ENCODE peak calls at places on chromosomes 12 and 14, in six cellular contexts. F is B cell, R is Caco-2, Y is testis, O is foreskin fibroblast, Z is brain microvascular endothelial cell. J is an unnamed sample.

GRCh38 chr12:103455020-103455763 is 40.6 kb downstream of the C12orf42 start:
- DNase-seq in F (peak), R (no peak), Y (no peak), Z (no peak), O (no peak), J (no peak)

GRCh38 chr12:24455811-24456210 is 493.1 kb downstream of the BCAT1 start:
- DNase-seq in O (no peak), Y (no peak), Z (no peak), F (no peak), R (no peak), J (no peak)

GRCh38 chr12:12480074-12480473 is 82.6 kb downstream of the DUSP16 start:
- DNase-seq in Y (no peak), Z (no peak), R (no peak), F (no peak), O (no peak), J (no peak)

GRCh38 chr12:91355150-91356006 is 172.8 kb upstream of the DCN start:
- DNase-seq in Y (peak), O (peak), F (peak), R (peak), Z (peak), J (peak)

GRCh38 chr12:66714709-66715108 is 35.8 kb upstream of the GRIP1 start:
- DNase-seq in Y (no peak), R (no peak), O (no peak), Z (no peak), F (no peak), J (no peak)

GRCh38 chr14:87935895-87936294 is 57.1 kb downstream of the GALC start:
- DNase-seq in F (no peak), O (no peak), Y (no peak), R (no peak), Z (no peak), J (no peak)

GRCh38 chr12:16531623-16532022 is 74.3 kb downstream of the LMO3 start:
- DNase-seq in F (no peak), Y (no peak), O (no peak), R (no peak), Z (no peak), J (no peak)

GRCh38 chr12:97650242-97650641 is 187.6 kb downstream of the RMST start:
- DNase-seq in F (no peak), Z (no peak), R (no peak), O (no peak), Y (no peak), J (no peak)

GRCh38 chr12:2053675-2054070 is 886 bp downstream of the CACNA1C start:
- DNase-seq in R (no peak), O (peak), F (no peak), Y (no peak), Z (no peak), J (no peak)

GRCh38 chr14:100289916-100290606 is 16.2 kb downstream of the SLC25A29 start:
- DNase-seq in O (peak), R (no peak), F (no peak), Y (peak), Z (no peak), J (peak)

GRCh38 chr14:81737938-81738337 is 204.3 kb upstream of the SEL1L start:
- DNase-seq in Z (no peak), F (no peak), Y (no peak), O (no peak), R (no peak), J (no peak)

GRCh38 chr14:33512201-33512600 is 438.7 kb downstream of the EGLN3 start:
- DNase-seq in O (peak), F (no peak), R (no peak), Z (peak), Y (no peak), J (no peak)

GRCh38 chr14:84850595-84850994 is 679.3 kb upstream of the FLRT2 start:
- DNase-seq in R (no peak), Z (no peak), F (no peak), Y (no peak), O (no peak), J (no peak)

GRCh38 chr12:3662516-3662915 is 90.4 kb downstream of the CRACR2A start:
- DNase-seq in R (no peak), Z (no peak), Y (no peak), F (no peak), O (peak), J (no peak)

GRCh38 chr12:126064028-126064427 is 998.8 kb downstream of the AACS start:
- DNase-seq in O (no peak), Z (no peak), Y (no peak), R (no peak), F (no peak), J (no peak)

GRCh38 chr14:50067723-50068495 is 48.5 kb downstream of the VCPKMT start:
- DNase-seq in Z (peak), O (peak), F (no peak), Y (no peak), R (no peak), J (no peak)

GRCh38 chr12:63804746-63805145 is 25.0 kb downstream of the RXYLT1 start:
- DNase-seq in Y (no peak), O (peak), F (no peak), R (no peak), Z (no peak), J (no peak)

GRCh38 chr14:105400016-105400415 is 1.7 kb downstream of the TEX22 start:
- DNase-seq in R (no peak), O (no peak), Y (no peak), Z (no peak), F (no peak), J (no peak)

GRCh38 chr14:75427482-75428229 is at the start of gene JDP2:
- DNase-seq in O (peak), F (peak), Y (peak), R (peak), Z (peak), J (peak)

GRCh38 chr14:59630281-59630963 is 53.8 kb upstream of the CCDC175 start:
- DNase-seq in Y (peak), Z (no peak), O (peak), F (no peak), R (no peak), J (peak)

GRCh38 chr12:2998789-2999264 is 39.6 kb downstream of the TEAD4 start:
- DNase-seq in O (peak), R (no peak), F (no peak), Y (peak), Z (peak), J (no peak)

GRCh38 chr12:99079811-99080210 is 434.7 kb downstream of the APAF1 start:
- DNase-seq in F (no peak), Y (peak), Z (no peak), R (no peak), O (no peak), J (no peak)

GRCh38 chr12:90058721-90059120 is 350.1 kb upstream of the ATP2B1 start:
- DNase-seq in Y (peak), O (peak), Z (peak), R (no peak), F (no peak), J (no peak)

GRCh38 chr14:101874001-101874400 is 90.4 kb upstream of the DYNC1H1 start:
- DNase-seq in F (no peak), R (no peak), Y (no peak), O (no peak), Z (no peak), J (no peak)

GRCh38 chr14:54650331-54651017 is 83.5 kb downstream of the SAMD4A start:
- DNase-seq in Z (peak), F (no peak), R (no peak), O (peak), Y (peak), J (no peak)

GRCh38 chr12:92136883-92137582 is 8.6 kb downstream of the BTG1 start:
- DNase-seq in Y (no peak), O (peak), Z (peak), F (no peak), R (no peak), J (no peak)

GRCh38 chr14:22319526-22320352 is 269.3 kb downstream of the DAD1 start:
- DNase-seq in F (peak), R (peak), Y (peak), O (peak), Z (peak), J (peak)

GRCh38 chr12:42776396-42776795 is 186.8 kb upstream of the PRICKLE1 start:
- DNase-seq in R (peak), O (no peak), Z (no peak), F (no peak), Y (no peak), J (no peak)

GRCh38 chr12:47821346-47821706 is 1.6 kb upstream of the HDAC7 start:
- DNase-seq in Z (no peak), R (no peak), F (no peak), O (peak), Y (no peak), J (no peak)

GRCh38 chr14:74362361-74362915 is 14.2 kb downstream of the VRTN start:
- DNase-seq in R (peak), O (peak), Z (peak), F (peak), Y (peak), J (peak)

GRCh38 chr14:31834616-31835015 is 242.5 kb upstream of the ARHGAP5 start:
- DNase-seq in Z (peak), R (no peak), O (peak), F (no peak), Y (no peak), J (no peak)

GRCh38 chr14:105851716-105852377 is 325.5 kb downstream of the TMEM121 start:
- DNase-seq in Z (no peak), O (no peak), Y (peak), F (peak), R (no peak), J (no peak)

GRCh38 chr14:105859717-105860614 is 333.6 kb downstream of the TMEM121 start:
- DNase-seq in R (peak), F (peak), Z (no peak), Y (peak), O (no peak), J (peak)

DNA sequence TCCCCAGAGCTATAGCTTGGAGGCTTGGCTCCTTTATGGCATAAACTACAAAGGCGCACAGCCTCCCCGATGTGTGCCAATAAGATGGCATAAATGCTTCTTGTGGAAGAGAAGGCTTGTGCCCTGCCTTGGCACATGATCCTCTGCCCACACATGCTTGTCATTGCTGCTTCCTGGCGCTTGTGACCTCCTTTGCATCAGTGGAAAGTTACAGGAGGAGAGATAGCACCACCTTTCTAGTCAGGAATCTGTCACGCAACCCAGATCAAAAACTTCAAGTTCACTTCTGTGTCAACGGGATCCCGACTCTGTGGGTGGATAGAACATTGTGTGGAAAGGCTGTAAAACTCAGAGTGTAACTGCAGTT is 183.8 kb upstream of the HIF1A start:
- DNase-seq in Z (no peak), O (no peak), F (peak), Y (peak), R (no peak), J (no peak)
- TF ChIP-seq CTCF in Z (no peak), O (no peak), F (no peak), Y (no peak), R (no peak), J (no peak)

GRCh38 chr12:109857715-109858114 is 22.6 kb downstream of the GLTP start:
- DNase-seq in F (no peak), O (no peak), Y (no peak), R (no peak), Z (no peak), J (no peak)

GRCh38 chr12:109858764-109859163 is 21.6 kb downstream of the GLTP start:
- DNase-seq in Y (no peak), Z (no peak), O (no peak), F (no peak), R (no peak), J (no peak)

GRCh38 chr12:109863961-109864712 is 16.2 kb downstream of the GLTP start:
- DNase-seq in R (peak), Y (no peak), Z (peak), O (peak), F (no peak), J (no peak)

GRCh38 chr12:109861689-109862314 is 18.5 kb downstream of the GLTP start:
- DNase-seq in Z (no peak), R (no peak), F (no peak), Y (no peak), O (peak), J (no peak)

DNA sequence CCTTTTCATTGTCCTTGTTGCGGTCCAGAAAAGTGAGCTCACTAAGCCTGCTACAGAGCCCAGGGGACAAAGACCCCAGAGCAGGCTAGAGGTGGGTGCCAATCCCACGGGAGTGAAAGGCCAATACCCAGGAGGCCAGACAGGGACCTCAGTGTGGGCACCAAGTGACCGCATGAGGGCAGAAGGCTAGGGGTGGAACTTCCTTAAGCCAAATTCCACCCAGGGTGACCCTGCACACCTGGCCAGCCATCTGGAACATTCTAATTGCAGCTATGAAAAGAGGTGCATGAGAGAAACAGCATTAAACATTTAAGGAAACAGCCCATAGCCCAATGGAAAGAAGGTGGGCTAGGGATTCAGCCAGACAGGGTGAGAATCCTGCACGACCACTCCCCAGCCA is 19.4 kb downstream of the GLTP start:
- DNase-seq in R (no peak), F (no peak), Y (no peak), O (no peak), Z (no peak), J (no peak)
- TF ChIP-seq CTCF in R (no peak), F (no peak), Y (no peak), O (no peak), Z (no peak), J (no peak)

DNA sequence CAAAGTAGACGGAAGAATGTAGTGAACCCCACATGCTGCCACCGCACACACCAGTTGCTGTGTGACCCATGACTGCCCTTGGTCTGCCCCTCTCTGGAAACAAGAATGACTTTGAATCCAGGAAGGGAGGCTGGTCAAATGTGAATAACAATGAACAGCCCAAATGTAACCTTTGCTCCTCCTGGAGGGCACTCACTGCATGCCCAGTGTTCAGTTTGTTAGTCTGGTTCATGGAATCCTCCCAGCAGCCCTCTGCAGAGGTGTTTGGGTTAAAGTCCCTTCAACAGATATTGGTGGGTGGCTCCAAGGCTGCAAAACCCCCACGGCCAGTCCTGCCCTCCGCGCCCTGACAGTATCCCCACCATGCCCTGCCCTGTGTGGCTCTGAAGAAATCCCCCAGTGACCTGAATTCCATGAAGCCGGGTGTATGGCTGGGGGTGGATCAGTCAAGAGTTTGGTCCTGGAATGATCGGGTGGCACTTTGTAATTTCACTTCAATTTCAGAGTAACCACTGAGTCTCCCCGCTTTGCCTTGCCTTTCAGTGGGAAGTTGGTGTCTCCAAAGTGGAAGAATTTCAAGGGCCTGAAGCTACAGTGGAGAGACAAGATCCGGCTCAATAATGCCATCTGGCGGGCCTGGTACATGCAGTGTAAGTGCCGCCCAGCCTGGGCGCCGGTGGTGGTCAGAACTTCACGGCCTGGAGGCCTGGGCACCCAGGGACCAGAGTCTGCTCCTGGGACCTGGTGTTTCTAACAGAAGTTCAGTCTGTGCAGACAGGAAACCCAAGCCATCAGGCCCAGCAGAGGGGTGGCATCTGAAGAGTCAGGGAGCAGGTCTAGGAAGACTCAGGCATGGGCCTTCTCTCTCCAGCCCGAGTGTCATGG is 47.1 kb downstream of the IL31 start:
- DNase-seq in F (no peak), Z (no peak), R (no peak), O (no peak), Y (peak), J (no peak)
- TF ChIP-seq CTCF in F (no peak), Z (no peak), R (no peak), O (no peak), Y (no peak), J (no peak)

GRCh38 chr12:115771065-115771464 is 506.4 kb downstream of the MED13L start:
- DNase-seq in R (peak), Y (peak), O (peak), F (no peak), Z (no peak), J (no peak)
- TF ChIP-seq CTCF in R (peak), Y (no peak), O (peak), F (no peak), Z (peak), J (no peak)

DNA sequence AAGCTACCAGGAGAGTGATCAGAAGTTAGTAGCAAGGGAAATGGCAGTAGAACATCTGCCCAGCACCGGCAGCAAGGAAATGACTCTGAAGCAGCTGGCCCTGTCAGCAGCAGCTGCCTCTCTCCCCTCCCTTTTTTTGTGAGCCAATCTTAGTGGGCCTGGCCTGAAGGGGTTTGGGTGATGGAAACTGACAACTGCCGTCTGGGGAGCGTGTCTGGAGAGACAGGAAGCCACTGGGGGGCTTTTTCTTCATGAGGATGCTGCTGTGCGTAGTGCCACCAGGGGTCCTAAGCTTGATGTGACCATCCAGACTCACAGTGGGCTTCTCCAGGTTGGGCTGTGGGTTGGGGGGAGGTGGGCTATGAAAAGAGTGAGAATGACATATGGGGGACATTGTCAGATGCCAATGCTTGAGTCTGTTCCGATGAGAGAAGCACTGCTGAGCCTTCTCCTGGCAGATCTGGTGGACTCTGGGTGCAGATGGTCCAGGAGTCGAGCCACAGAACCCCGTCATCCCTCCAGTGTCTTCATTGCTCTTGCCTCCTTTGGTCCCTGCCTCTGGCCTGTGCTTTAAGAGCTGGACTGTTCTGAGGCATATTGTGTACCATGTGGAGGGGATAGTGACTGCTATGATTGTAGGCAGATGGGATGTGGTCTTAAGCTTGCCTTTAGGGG is 87.6 kb upstream of the HIF1A start:
- DNase-seq in O (peak), R (no peak), Z (no peak), F (peak), Y (no peak), J (no peak)
- TF ChIP-seq CTCF in O (no peak), R (no peak), Z (peak), F (no peak), Y (no peak), J (no peak)

DNA sequence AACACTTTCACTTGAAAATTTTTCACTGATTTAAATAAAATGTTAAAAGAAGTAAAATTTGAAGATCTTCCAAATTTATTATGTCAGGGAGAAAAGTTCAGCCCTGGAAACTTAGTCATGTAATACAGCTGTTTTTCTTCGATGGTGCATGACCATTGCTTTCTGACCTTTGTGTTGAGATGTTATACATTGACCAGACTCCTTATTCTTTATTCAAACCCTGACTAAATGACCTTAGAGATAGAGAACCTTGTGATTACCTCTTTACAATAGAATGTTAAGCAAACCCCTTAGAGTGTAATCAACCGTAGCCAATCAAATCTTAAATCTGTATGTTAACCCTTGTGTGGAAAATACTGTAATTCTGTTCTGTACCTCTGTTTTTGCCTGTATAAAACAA is 34.5 kb downstream of the PLCZ1 start:
- DNase-seq in O (no peak), F (no peak), Z (no peak), Y (no peak), R (no peak), J (no peak)
- TF ChIP-seq CTCF in O (no peak), F (no peak), Z (no peak), Y (no peak), R (no peak), J (no peak)

GRCh38 chr14:28375295-28375694 is 391.3 kb upstream of the FOXG1 start:
- DNase-seq in Z (peak), R (peak), O (peak), Y (peak), F (no peak), J (no peak)
- TF ChIP-seq CTCF in Z (peak), R (peak), O (no peak), Y (no peak), F (no peak), J (no peak)

GRCh38 chr12:54217309-54217661 is 28.5 kb upstream of the SMUG1 start:
- DNase-seq in R (no peak), O (no peak), Y (no peak), Z (no peak), F (no peak), J (no peak)
- TF ChIP-seq CTCF in R (no peak), O (no peak), Y (no peak), Z (no peak), F (peak), J (no peak)

GRCh38 chr14:44866322-44866721 is 95.4 kb downstream of the KLHL28 start:
- DNase-seq in O (no peak), Z (no peak), Y (no peak), R (no peak), F (no peak), J (no peak)
- TF ChIP-seq CTCF in O (no peak), Z (no peak), Y (no peak), R (no peak), F (no peak), J (no peak)

GRCh38 chr14:103127356-103127755 is 4.1 kb downstream of the TNFAIP2 start:
- DNase-seq in Y (no peak), O (no peak), F (no peak), Z (no peak), R (no peak), J (no peak)
- TF ChIP-seq CTCF in Y (no peak), O (no peak), F (no peak), Z (no peak), R (no peak), J (no peak)